ENCODE peak calls at places on chromosomes 12 and 14, in five cellular contexts. X is A549, B is HepG2, S is breast epithelium, O is ovary. T is an unnamed sample.

GRCh38 chr12:52251367-52252055 is 18.5 kb downstream of the KRT7 start:
- DNase-seq in X (no peak), B (no peak), S (no peak), O (no peak), T (no peak)

GRCh38 chr14:95238674-95239313 is 80.9 kb downstream of the CLMN start:
- DNase-seq in X (no peak), B (no peak), S (no peak), O (no peak), T (no peak)

GRCh38 chr12:65778268-65779090 is 45.8 kb upstream of the HMGA2 start:
- DNase-seq in X (no peak), B (no peak), S (no peak), O (no peak), T (no peak)

GRCh38 chr12:71354871-71355270 is 84.7 kb upstream of the LGR5 start:
- DNase-seq in X (no peak), B (no peak), S (no peak), O (no peak), T (no peak)

GRCh38 chr14:50944647-50945413 is 547 bp upstream of the PYGL start:
- DNase-seq in X (peak; percentile 63), B (peak; percentile 94), S (peak; percentile 45), O (peak; percentile 67), T (peak; percentile 21)

GRCh38 chr12:119676022-119676421 is 8.1 kb downstream of the PRKAB1 start:
- DNase-seq in X (no peak), B (no peak), S (no peak), O (no peak), T (no peak)

GRCh38 chr12:64390275-64390851 is at the start of gene C12orf56:
- DNase-seq in X (peak; percentile 84), B (no peak), S (no peak), O (no peak), T (no peak)

GRCh38 chr12:132710062-132710421 is 600 bp upstream of the PGAM5 start:
- DNase-seq in X (no peak), B (no peak), S (no peak), O (no peak), T (no peak)

GRCh38 chr14:23605931-23606585 is 27.5 kb upstream of the JPH4 start:
- DNase-seq in X (no peak), B (no peak), S (no peak), O (no peak), T (no peak)

GRCh38 chr14:105328678-105329390 is 14.3 kb downstream of the PACS2 start:
- DNase-seq in X (no peak), B (no peak), S (no peak), O (no peak), T (no peak)

GRCh38 chr12:57609091-57609780 is 2.0 kb upstream of the ARHGEF25 start:
- DNase-seq in X (no peak), B (no peak), S (no peak), O (no peak), T (peak; percentile 7)

GRCh38 chr12:46815792-46816191 is 10.0 kb downstream of the SLC38A4 start:
- DNase-seq in X (no peak), B (no peak), S (no peak), O (no peak), T (no peak)

GRCh38 chr12:18165422-18165871 is 75.5 kb upstream of the RERGL start:
- DNase-seq in X (no peak), B (no peak), S (no peak), O (no peak), T (no peak)

GRCh38 chr12:32920506-32921085 is 24.0 kb upstream of the PKP2 start:
- DNase-seq in X (no peak), B (no peak), S (no peak), O (no peak), T (no peak)

GRCh38 chr12:76562158-76562557 is 2.6 kb upstream of the OSBPL8 start:
- DNase-seq in X (no peak), B (no peak), S (no peak), O (no peak), T (no peak)

GRCh38 chr12:26372856-26373255 is 177.5 kb downstream of the SSPN start:
- DNase-seq in X (no peak), B (no peak), S (no peak), O (no peak), T (no peak)

GRCh38 chr12:124162151-124163110 is 132.5 kb upstream of the RFLNA start:
- DNase-seq in X (no peak), B (no peak), S (no peak), O (no peak), T (no peak)

GRCh38 chr12:91565816-91566215 is 383.2 kb upstream of the DCN start:
- DNase-seq in X (no peak), B (no peak), S (no peak), O (no peak), T (no peak)

GRCh38 chr12:71710276-71711125 is 24.6 kb downstream of the TMEM19 start:
- DNase-seq in X (peak; percentile 52), B (peak; percentile 34), S (no peak), O (no peak), T (no peak)

GRCh38 chr14:70648374-70648773 is 6.7 kb downstream of the TTC9 start:
- DNase-seq in X (no peak), B (no peak), S (no peak), O (no peak), T (no peak)

DNA sequence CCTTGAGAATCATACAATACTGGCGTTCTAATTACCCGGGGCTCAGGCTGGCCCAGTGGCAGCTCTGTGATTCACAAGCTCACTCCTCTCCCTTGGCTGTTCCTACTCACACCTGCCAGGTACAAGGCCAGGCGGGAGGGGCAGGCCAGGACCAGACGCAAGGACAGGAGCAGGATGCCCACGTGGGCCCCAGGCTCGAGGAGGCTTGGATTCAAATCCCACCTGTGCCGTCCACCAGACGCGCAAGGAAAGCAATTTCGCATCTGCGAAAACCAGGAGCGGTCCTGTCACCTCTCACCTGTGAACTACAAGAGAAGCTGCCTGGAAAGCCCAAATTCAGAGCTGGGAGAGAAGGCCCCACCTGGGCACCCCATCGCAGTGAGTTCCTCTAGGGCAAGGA is 50.6 kb downstream of the BCL11B start:
- DNase-seq in X (no peak), B (no peak), S (no peak), O (no peak), T (no peak)
- H3K4me1 ChIP-seq in X (no peaks in the 10 kb centered on the region), B (no peaks in the 10 kb centered on the region), S (no peaks in the 10 kb centered on the region), O (no peaks in the 10 kb centered on the region), T (no peaks in the 10 kb centered on the region)

GRCh38 chr12:13268606-13269005 is 72.1 kb downstream of the EMP1 start:
- DNase-seq in X (no peak), B (no peak), S (no peak), O (no peak), T (no peak)
- TF ChIP-seq POLR2A in X (no peak), B (no peak), S (no peak), O (no peak), T (no peak)

GRCh38 chr12:50120521-50120920 is 8.5 kb downstream of the COX14 start:
- DNase-seq in X (no peak), B (no peak), S (no peak), O (no peak), T (no peak)
- H3K27ac ChIP-seq in X (no peak overlapping the region), B (no peak overlapping the region), S (no peak overlapping the region), O (no peak overlapping the region), T (no peak overlapping the region)

GRCh38 chr14:32609388-32609787 is 280.3 kb downstream of the AKAP6 start:
- DNase-seq in X (no peak), B (no peak), S (no peak), O (no peak), T (no peak)

GRCh38 chr14:32607399-32607798 is 278.3 kb downstream of the AKAP6 start:
- DNase-seq in X (no peak), B (no peak), S (no peak), O (no peak), T (no peak)

GRCh38 chr14:32606297-32606696 is 277.2 kb downstream of the AKAP6 start:
- DNase-seq in X (no peak), B (no peak), S (no peak), O (no peak), T (no peak)

GRCh38 chr14:32611752-32612151 is 282.7 kb downstream of the AKAP6 start:
- DNase-seq in X (no peak), B (no peak), S (no peak), O (no peak), T (no peak)

GRCh38 chr14:32608880-32609279 is 279.8 kb downstream of the AKAP6 start:
- DNase-seq in X (no peak), B (no peak), S (no peak), O (no peak), T (no peak)
- H3K4me1 ChIP-seq in X (no peaks in the 10 kb centered on the region), B (no peaks in the 10 kb centered on the region), S (no peaks in the 10 kb centered on the region), O (no peaks in the 10 kb centered on the region), T (peaks cover 61% of the 10 kb centered on the region)

GRCh38 chr14:38256358-38256840 is 506 bp upstream of the CLEC14A start:
- DNase-seq in X (no peak), B (no peak), S (no peak), O (no peak), T (peak; percentile 18)

GRCh38 chr14:38255408-38255672 is 553 bp downstream of the CLEC14A start:
- DNase-seq in X (no peak), B (no peak), S (no peak), O (no peak), T (no peak)

GRCh38 chr14:38257500-38257899 is 1.6 kb upstream of the CLEC14A start:
- DNase-seq in X (no peak), B (no peak), S (no peak), O (no peak), T (no peak)

GRCh38 chr14:38254565-38255407 is 1.1 kb downstream of the CLEC14A start:
- DNase-seq in X (no peak), B (no peak), S (no peak), O (no peak), T (no peak)

DNA sequence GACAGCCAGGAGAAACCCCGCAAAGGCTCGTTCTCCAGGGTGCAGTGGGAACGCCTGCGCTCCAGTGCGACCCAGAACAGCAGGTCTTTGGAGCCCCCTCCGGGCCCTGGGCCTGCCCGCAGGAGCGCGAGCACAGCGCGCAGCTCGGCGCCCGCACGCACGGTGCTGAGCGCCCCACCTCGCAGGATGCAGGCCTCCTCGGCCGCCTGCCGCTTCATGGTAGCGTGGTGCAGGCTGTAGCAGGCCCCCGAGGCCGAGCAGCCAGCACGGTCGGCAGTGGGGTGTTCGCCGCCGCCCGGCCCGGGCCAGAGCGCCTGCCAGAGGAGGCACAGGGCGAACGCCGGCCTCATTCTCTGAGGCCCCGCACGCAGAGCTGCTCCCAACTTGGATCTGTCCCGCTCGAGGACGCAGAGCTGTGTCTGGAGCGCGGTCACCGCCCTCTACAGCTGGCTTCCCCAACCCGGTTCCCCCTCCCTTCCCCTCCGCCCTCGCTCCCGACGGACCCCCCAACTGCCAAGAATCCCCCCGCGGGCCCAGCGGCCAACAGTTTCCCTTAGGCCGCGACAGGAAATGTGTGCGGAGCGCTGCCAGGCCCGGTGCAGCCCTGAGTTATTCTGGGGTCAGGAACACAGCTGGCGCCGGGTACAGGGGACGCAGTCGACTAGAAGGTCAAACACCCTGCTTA is at the start of gene CLEC14A:
- DNase-seq in X (no peak), B (no peak), S (no peak), O (peak; percentile 29), T (no peak)
- TF ChIP-seq POLR2A in X (no peak), B (no peak), S (no peak), O (no peak), T (peak; percentile 36)